ENCODE peak calls at places on chromosomes 1 and 21, in six cellular contexts. R is NCI-H1694 treated with DMSO at 0.1 percent for 48 hours; E is NCI-H774; U is Jurkat, Clone E6-1; F is lung; L is iris pigment epithelial cell. Z is an unnamed sample.
A peak's percentile ranks its signal among the peaks of the same experiment; 100 is the strongest.

GRCh38 chr1:23951646-23952095 is 8.0 kb upstream of the PNRC2 start:
- DNase-seq in E (no peak), F (no peak), L (peak; percentile 90), R (no peak), U (no peak), Z (peak; percentile 83)

GRCh38 chr21:45002381-45003204 is 62.8 kb downstream of the SLX9 start:
- DNase-seq in E (no peak), L (no peak), F (no peak), R (no peak), U (no peak), Z (no peak)

GRCh38 chr1:54683453-54683852 is 32.2 kb upstream of the TTC4 start:
- DNase-seq in U (no peak), F (no peak), L (no peak), E (no peak), R (no peak), Z (no peak)

GRCh38 chr1:109207472-109208103 is 6.1 kb upstream of the SARS1 start:
- DNase-seq in R (no peak), E (no peak), U (no peak), L (no peak), F (no peak), Z (no peak)

GRCh38 chr1:51833700-51834099 is 44.8 kb downstream of the NRDC start:
- DNase-seq in E (no peak), L (no peak), F (no peak), R (no peak), U (no peak), Z (no peak)

GRCh38 chr1:206583461-206584264 is 28.6 kb downstream of the EIF2D start:
- DNase-seq in F (peak; percentile 78), L (peak; percentile 71), E (peak; percentile 51), R (peak; percentile 72), U (peak; percentile 64), Z (peak; percentile 73)

GRCh38 chr1:41768538-41768937 is 150.2 kb downstream of the HIVEP3 start:
- DNase-seq in F (no peak), E (no peak), R (no peak), L (no peak), U (no peak), Z (no peak)

GRCh38 chr1:111921948-111922347 is 67.5 kb downstream of the KCND3 start:
- DNase-seq in F (no peak), U (no peak), R (no peak), E (no peak), L (no peak), Z (no peak)

GRCh38 chr21:43881283-43881682 is 16.3 kb downstream of the AGPAT3 start:
- DNase-seq in L (no peak), F (no peak), R (no peak), E (no peak), U (no peak), Z (no peak)

GRCh38 chr1:46130144-46130543 is 2.3 kb downstream of the PIK3R3 start:
- DNase-seq in R (no peak), L (no peak), F (no peak), E (no peak), U (no peak), Z (no peak)

GRCh38 chr1:35587736-35588135 is 14.6 kb downstream of the TFAP2E start:
- DNase-seq in U (no peak), R (no peak), E (no peak), F (no peak), L (no peak), Z (no peak)

GRCh38 chr1:30641557-30642353 is 81.6 kb downstream of the MATN1 start:
- DNase-seq in R (no peak), E (no peak), U (no peak), L (no peak), F (no peak), Z (no peak)

GRCh38 chr1:36111151-36111550 is 13.9 kb downstream of the COL8A2 start:
- DNase-seq in U (no peak), F (no peak), L (no peak), E (no peak), R (no peak), Z (no peak)

GRCh38 chr1:151165281-151165737 is 393 bp downstream of the LYSMD1 start:
- DNase-seq in E (no peak), F (peak; percentile 51), R (peak; percentile 51), U (peak; percentile 39), L (peak; percentile 55), Z (peak; percentile 58)

Z was measured in AG08396.